ENCODE peak calls at places on chromosome 20, in eight cellular contexts. K is Peyer's patch, X is cardiac fibroblast, B is lung, I is right atrium auricular region, C is HFF-Myc, H is lower lobe of right lung, D is hepatocyte. Z is an unnamed sample.

GRCh38 chr20:59047938-59048680 is 5.5 kb upstream of the PRELID3B start:
- DNase-seq in B (peak; percentile 67), H (no peak), K (peak; percentile 79), I (no peak), C (no peak), X (peak; percentile 51), D (peak; percentile 85), Z (no peak)

GRCh38 chr20:21808863-21809664 is 103.6 kb downstream of the PAX1 start:
- DNase-seq in X (peak; percentile 1), H (peak; percentile 70), B (no peak), C (no peak), D (peak; percentile 73), K (peak; percentile 74), I (no peak), Z (no peak)

GRCh38 chr20:37392441-37393195 is 46.7 kb downstream of the SRC start:
- DNase-seq in I (no peak), H (peak; percentile 38), B (no peak), X (peak; percentile 45), D (no peak), C (no peak), K (no peak), Z (no peak)

GRCh38 chr20:23923311-23923710 is 43.8 kb upstream of the CST5 start:
- DNase-seq in B (no peak), C (no peak), K (no peak), D (no peak), H (no peak), X (no peak), I (no peak), Z (no peak)

GRCh38 chr20:43925786-43926185 is 11.1 kb downstream of the TOX2 start:
- DNase-seq in I (no peak), C (no peak), D (no peak), H (no peak), B (no peak), X (peak; percentile 33), K (peak; percentile 61), Z (no peak)

GRCh38 chr20:53146201-53146891 is 174.2 kb downstream of the TSHZ2 start:
- DNase-seq in X (no peak), I (no peak), D (no peak), C (no peak), B (no peak), H (no peak), K (no peak), Z (no peak)

GRCh38 chr20:41072099-41072798 is 43.6 kb downstream of the TOP1 start:
- DNase-seq in K (no peak), D (peak; percentile 51), B (no peak), H (no peak), I (no peak), X (peak; percentile 84), C (peak; percentile 79), Z (no peak)

GRCh38 chr20:43721429-43722152 is 5.2 kb downstream of the GTSF1L start:
- DNase-seq in C (no peak), I (no peak), D (no peak), H (no peak), X (no peak), B (no peak), K (no peak), Z (no peak)

GRCh38 chr20:44728835-44729342 is 13.7 kb downstream of the CCN5 start:
- DNase-seq in B (peak; percentile 87), D (peak; percentile 71), I (peak; percentile 82), H (peak; percentile 80), C (no peak), X (peak; percentile 82), K (peak; percentile 63), Z (no peak)

GRCh38 chr20:31572042-31572700 is 32.9 kb upstream of the ID1 start:
- DNase-seq in D (no peak), B (no peak), I (no peak), K (no peak), X (no peak), C (no peak), H (no peak), Z (no peak)
- TF ChIP-seq CTCF in D (peak; percentile 11), B (no peak), I (no peak), K (no peak), X (no peak), C (no peak), H (no peak), Z (no peak)

GRCh38 chr20:61514805-61515505 is 262.9 kb downstream of the CDH4 start:
- DNase-seq in I (no peak), X (no peak), D (no peak), C (no peak), B (no peak), H (no peak), K (no peak), Z (no peak)

GRCh38 chr20:61515922-61516321 is 263.9 kb downstream of the CDH4 start:
- DNase-seq in K (no peak), D (no peak), X (no peak), B (no peak), H (no peak), I (no peak), C (no peak), Z (no peak)

GRCh38 chr20:61518424-61518951 is 266.4 kb downstream of the CDH4 start:
- DNase-seq in D (no peak), C (no peak), H (no peak), B (no peak), I (no peak), K (no peak), X (no peak), Z (no peak)

GRCh38 chr20:61517419-61517818 is 265.4 kb downstream of the CDH4 start:
- DNase-seq in C (no peak), B (no peak), I (no peak), H (no peak), X (no peak), K (no peak), D (no peak), Z (no peak)

DNA sequence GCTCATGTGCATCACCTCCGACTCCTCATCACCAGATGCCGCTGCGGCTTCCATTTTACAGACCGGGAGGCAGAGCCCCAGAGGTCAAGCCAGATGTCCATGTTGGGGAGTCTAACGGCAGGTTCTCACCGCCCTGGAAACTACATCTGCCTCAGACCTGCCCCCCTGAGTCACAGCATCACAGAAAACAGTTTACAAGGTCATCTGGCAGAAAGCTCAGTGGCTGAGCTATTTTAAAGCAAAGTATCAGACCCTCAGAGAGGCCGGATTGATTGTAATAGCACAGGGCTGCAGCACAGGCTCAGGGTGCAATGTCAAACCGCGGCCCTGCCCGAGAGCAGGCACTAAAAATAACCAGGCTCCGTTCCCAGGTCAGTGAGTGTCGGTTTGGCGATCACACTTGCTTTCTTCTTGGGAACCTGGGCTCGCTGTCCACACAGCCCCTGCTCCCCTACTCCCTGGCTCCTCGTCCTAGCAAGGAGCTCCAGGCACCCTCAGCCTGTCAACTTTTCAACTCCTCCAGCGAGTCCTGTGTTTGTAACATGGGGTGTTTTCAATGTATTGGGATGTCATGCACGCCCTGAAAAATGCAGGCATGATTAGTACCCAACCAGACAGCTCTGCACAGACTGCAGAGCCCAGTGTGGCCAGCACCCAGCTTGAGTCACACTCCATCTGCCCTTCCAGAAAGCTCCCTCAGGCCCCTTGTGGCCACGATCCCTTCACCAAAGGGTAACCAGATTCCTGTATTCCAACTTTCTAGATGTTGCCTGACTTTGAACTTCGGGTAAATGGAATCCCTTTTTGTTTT is 264.5 kb downstream of the CDH4 start:
- DNase-seq in I (no peak), C (peak; percentile 21), X (no peak), H (no peak), D (no peak), B (no peak), K (no peak), Z (no peak)
- TF ChIP-seq CTCF in I (no peak), C (no peak), X (no peak), H (no peak), D (no peak), B (no peak), K (no peak), Z (no peak)

DNA sequence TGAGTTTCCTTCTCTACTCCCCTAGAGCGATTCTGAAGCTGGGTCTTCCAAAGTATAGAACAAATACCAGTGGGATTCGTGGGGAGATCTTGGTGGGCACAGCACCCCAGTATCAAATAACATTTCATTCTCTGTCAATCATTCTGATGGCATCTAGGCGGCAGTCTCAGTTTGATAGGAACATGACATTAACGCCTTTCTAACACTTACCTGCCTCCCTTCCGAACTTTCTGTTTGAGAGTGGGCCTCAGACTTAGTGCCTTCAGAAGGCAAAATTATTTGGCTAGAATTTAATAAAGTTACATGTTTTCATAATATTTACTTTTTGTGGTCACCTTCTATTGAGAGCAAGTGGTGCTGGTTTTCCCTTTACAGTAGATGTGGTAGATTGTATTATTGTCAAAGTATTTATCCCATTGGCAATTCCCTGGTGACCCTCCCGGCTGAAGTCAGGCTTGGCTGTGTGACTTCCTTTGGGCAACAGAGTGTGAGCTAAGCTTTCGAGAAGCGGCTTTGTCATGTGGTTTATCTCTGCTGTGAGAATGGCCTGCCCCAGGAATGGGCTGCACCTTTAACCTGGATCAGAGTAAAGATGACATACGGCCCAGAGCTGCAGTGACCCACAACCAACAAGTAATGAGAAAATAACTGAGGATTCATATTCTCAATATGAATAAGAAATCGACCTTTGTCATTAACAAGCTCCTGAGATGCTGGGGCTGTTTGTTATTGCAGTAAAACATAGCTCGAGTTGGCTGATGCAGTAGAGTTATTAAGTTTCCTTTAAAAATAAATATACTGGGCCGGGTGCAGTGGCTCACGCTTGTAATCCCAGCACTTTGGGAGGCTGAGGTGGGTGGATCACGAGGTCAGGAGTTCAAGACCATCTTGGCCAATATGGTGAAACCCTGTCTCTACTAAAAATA is 45.2 kb upstream of the PTPN1 start:
- DNase-seq in D (no peak), H (no peak), X (no peak), B (no peak), I (no peak), K (no peak), C (no peak), Z (no peak)
- TF ChIP-seq CTCF in D (no peak), H (no peak), X (no peak), B (no peak), I (no peak), K (no peak), C (no peak), Z (no peak)

GRCh38 chr20:35617397-35618031 is 1.9 kb downstream of the SPAG4 start:
- DNase-seq in K (peak; percentile 74), C (no peak), D (peak; percentile 69), X (peak; percentile 78), H (peak; percentile 58), I (peak; percentile 72), B (peak; percentile 38), Z (no peak)
- TF ChIP-seq CTCF in K (peak; percentile 10), C (no peak), D (peak; percentile 24), X (peak; percentile 32), H (peak; percentile 41), I (no peak), B (peak; percentile 1), Z (no peak)

DNA sequence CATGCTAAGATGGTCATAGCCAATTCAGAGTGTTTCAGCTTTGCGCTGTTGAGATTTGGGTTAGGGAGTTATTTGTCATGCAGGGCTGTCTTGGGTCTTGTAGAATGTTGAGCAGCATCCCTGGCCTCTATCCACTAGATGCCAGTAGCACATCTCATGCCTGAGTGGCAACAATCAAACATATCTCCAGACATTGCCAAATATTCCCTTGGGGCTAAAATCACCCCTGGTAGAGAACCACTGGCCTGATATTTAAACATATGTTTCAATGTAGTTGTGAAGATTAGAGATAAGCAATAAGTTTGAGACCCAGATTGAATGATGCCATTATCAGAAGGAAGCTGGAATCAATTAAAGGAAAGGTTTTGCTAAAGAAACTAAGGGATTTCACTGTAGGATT is 463.3 kb downstream of the DOK5 start:
- DNase-seq in H (no peak), C (no peak), I (no peak), B (no peak), X (no peak), K (no peak), D (no peak), Z (no peak)
- TF ChIP-seq CTCF in H (no peak), C (no peak), I (no peak), B (no peak), X (no peak), K (no peak), D (no peak), Z (no peak)

GRCh38 chr20:63541371-63541770 is 4.2 kb upstream of the PTK6 start:
- DNase-seq in B (no peak), K (no peak), X (no peak), I (no peak), H (no peak), C (no peak), D (no peak), Z (no peak)
- TF ChIP-seq CTCF in B (no peak), K (no peak), X (no peak), I (no peak), H (no peak), C (no peak), D (no peak), Z (no peak)